ENCODE peak calls at places on chromosome 7, in seven cellular contexts. D, R, Q, M, O, V and X are unnamed samples.
A peak's percentile ranks its signal among the peaks of the same experiment; 100 is the strongest.

GRCh38 chr7:110090113-110090820 is 1000.7 kb upstream of the LRRN3 start:
- DNase-seq in D (no peak), R (no peak), Q (peak; percentile 38), M (no peak), O (no peak), V (peak; percentile 23), X (peak; percentile 34)

GRCh38 chr7:30842542-30843451 is 68.9 kb upstream of the AQP1 start:
- DNase-seq in D (no peak), R (no peak), Q (no peak), M (no peak), O (no peak), V (no peak), X (peak; percentile 41)

GRCh38 chr7:83546586-83546985 is 102.4 kb downstream of the SEMA3E start:
- DNase-seq in D (no peak), R (no peak), Q (no peak), M (no peak), O (no peak), V (no peak), X (no peak)

GRCh38 chr7:141291541-141291940 is 217.7 kb downstream of the TMEM178B start:
- DNase-seq in D (no peak), R (no peak), Q (no peak), M (no peak), O (no peak), V (no peak), X (no peak)

GRCh38 chr7:16494955-16495719 is 29.6 kb upstream of the SOSTDC1 start:
- DNase-seq in D (no peak), R (no peak), Q (no peak), M (no peak), O (no peak), V (no peak), X (no peak)

GRCh38 chr7:18212308-18212707 is 184.7 kb upstream of the PRPS1L1 start:
- DNase-seq in D (no peak), R (no peak), Q (no peak), M (no peak), O (no peak), V (no peak), X (no peak)

GRCh38 chr7:20797174-20798080 is 10.7 kb upstream of the SP8 start:
- DNase-seq in D (no peak), R (no peak), Q (no peak), M (peak; percentile 39), O (no peak), V (no peak), X (no peak)

GRCh38 chr7:127792528-127793342 is 140.7 kb downstream of the SND1 start:
- DNase-seq in D (no peak), R (peak; percentile 20), Q (no peak), M (peak; percentile 19), O (no peak), V (peak; percentile 36), X (peak; percentile 22)

GRCh38 chr7:27364344-27364758 is 121.7 kb downstream of the EVX1 start:
- DNase-seq in D (peak; percentile 26), R (peak; percentile 44), Q (no peak), M (no peak), O (peak; percentile 82), V (peak; percentile 51), X (peak; percentile 66)

GRCh38 chr7:1339611-1340010 is 106.9 kb downstream of the UNCX start:
- DNase-seq in D (no peak), R (no peak), Q (no peak), M (no peak), O (no peak), V (no peak), X (no peak)

GRCh38 chr7:142443614-142444013 is 185.8 kb upstream of the PRSS58 start:
- DNase-seq in D (no peak), R (no peak), Q (no peak), M (no peak), O (no peak), V (no peak), X (no peak)

DNA sequence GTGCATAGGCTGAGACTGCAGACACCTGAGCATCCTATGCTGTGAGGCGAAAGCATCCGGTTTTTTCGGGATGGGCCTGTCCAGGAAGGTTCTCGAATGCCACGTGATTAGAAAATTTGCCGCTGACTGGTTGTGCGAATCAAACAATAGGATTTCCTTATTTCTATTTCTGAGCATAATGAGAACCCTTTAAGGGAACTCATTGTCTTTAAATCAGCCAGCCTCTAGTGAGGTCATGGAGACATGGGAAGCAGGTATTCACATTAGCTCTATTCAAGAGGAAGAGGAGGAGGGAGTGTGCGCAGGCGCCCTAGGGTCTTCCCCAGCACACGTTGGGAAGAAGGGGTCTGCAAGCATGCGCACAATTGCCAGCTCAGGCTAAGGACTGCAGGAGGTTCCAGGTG is 5.6 kb downstream of the GIMAP1 start:
- DNase-seq in D (peak; percentile 65), R (no peak), Q (no peak), M (no peak), O (no peak), V (no peak), X (peak; percentile 55)
- TF ChIP-seq POLR2A in D (no peak), R (no peak), Q (no peak), M (no peak), O (no peak), V (no peak), X (no peak)

GRCh38 chr7:92761391-92762098 is 74.8 kb downstream of the CDK6 start:
- DNase-seq in D (no peak), R (no peak), Q (no peak), M (no peak), O (no peak), V (no peak), X (no peak)

GRCh38 chr7:92766461-92767003 is 69.8 kb downstream of the CDK6 start:
- DNase-seq in D (no peak), R (no peak), Q (no peak), M (peak; percentile 24), O (no peak), V (no peak), X (no peak)

GRCh38 chr7:92762853-92763252 is 73.5 kb downstream of the CDK6 start:
- DNase-seq in D (no peak), R (no peak), Q (no peak), M (no peak), O (no peak), V (no peak), X (no peak)

GRCh38 chr7:92765725-92766124 is 70.6 kb downstream of the CDK6 start:
- DNase-seq in D (no peak), R (no peak), Q (peak; percentile 66), M (no peak), O (no peak), V (no peak), X (no peak)

DNA sequence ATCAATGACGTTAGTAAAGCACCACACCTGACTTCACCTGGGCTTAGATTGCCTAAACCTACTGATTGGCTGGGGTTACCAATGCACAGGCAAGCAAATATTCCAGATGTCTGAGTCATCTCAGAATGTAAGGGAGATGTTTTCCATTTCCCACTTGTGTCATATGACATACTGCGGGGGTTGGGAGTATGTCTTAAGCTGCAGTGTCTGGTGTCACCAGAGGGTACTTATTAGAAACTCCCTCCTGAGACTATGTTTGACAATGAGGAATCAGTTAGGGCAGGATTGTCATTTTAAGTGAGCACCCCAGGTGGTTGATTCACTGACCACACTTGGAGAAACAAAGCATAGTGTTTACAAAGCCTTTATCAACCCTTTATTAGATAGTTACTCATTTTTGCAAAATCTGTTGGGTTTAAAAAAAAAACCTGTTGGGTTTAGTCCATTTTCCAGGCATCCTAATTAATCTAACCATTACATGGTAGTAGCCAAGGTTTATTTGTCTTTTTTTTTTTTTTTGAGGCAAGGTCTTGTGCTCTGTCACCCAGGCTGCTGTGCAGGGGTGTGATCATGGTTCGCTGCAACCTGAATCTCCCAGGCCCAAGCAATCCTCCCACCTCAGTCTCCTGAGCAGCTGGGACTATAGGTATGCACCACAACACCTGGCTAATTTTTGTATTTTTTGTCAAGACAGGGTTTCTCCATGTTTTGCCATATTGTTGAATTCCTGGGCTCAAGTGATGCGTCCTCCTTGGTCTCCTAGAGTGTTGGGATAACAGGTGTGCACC is 72.5 kb downstream of the CDK6 start:
- DNase-seq in D (no peak), R (no peak), Q (peak; percentile 90), M (peak; percentile 78), O (no peak), V (no peak), X (no peak)
- H3K4me1 ChIP-seq in D (peaks cover 38% of the 10 kb centered on the region), R (peaks cover 16% of the 10 kb centered on the region), Q (peaks cover 76% of the 10 kb centered on the region), M (peaks cover 93% of the 10 kb centered on the region), O (no peaks in the 10 kb centered on the region), V (peaks cover 23% of the 10 kb centered on the region), X (no peaks in the 10 kb centered on the region)

DNA sequence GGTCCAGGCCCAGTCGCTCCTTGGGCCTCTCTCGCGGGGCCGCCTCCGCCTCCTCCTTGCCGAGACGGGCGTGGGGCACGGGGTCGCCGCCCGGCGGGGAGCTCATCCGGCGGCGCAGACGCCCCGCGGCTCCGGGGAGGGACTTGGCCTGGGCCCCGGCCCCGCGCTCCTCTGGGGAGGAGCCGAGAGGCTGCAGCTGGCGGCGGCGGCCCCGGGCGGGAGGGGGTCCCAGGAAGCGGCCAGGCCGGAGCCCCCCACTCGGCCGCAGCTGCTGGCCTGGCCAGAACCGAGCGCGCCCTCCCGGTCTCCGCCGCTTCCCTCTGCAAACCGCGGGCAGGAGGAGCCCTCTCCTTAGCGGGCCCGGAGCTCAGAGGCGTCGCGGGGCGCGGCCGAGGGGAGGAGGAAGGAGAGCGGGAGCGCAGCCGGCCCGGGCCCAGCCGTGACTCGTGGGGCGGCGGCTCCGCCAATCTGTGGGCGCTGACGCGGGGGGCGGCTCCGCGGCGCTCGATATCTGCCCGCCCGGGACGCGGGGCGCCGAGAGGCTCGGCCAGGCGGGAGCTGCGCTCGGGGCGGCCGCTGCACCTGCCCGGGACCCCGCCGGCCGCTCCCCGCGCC is at the start of gene FAM20C:
- DNase-seq in D (peak; percentile 89), R (peak; percentile 83), Q (peak; percentile 23), M (peak; percentile 91), O (peak; percentile 85), V (peak; percentile 87), X (peak; percentile 82)
- TF ChIP-seq POLR2A in D (peak; percentile 80), R (peak; percentile 46), Q (peak; percentile 62), M (peak; percentile 80), O (peak; percentile 69), V (peak; percentile 71), X (no peak)

GRCh38 chr7:140217750-140218501 is 41.1 kb upstream of the KDM7A start:
- DNase-seq in D (no peak), R (no peak), Q (no peak), M (no peak), O (no peak), V (no peak), X (no peak)
- H3K4me1 ChIP-seq in D (no peaks in the 10 kb centered on the region), R (peaks cover 18% of the 10 kb centered on the region), Q (no peaks in the 10 kb centered on the region), M (no peaks in the 10 kb centered on the region), O (no peaks in the 10 kb centered on the region), V (peaks cover 18% of the 10 kb centered on the region), X (no peaks in the 10 kb centered on the region)

GRCh38 chr7:151178831-151179230 is 8.2 kb downstream of the ASB10 start:
- DNase-seq in D (no peak), R (no peak), Q (no peak), M (no peak), O (no peak), V (no peak), X (no peak)
- TF ChIP-seq POLR2A in D (no peak), R (no peak), Q (no peak), M (no peak), O (no peak), V (no peak), X (no peak)